ENCODE peak calls at places on chromosomes 6 and 20, in eight cellular contexts. Y is stomach; W is ovary; N is cardiac muscle cell; B is aorta; C is adrenal gland; M is neuronal stem cell; D is CD8-positive, alpha-beta memory T cell. E is an unnamed sample.
A peak's percentile ranks its signal among the peaks of the same experiment; 100 is the strongest.

GRCh38 chr6:37566209-37566859 is 66.6 kb upstream of the CCDC167 start:
- DNase-seq in D (peak; percentile 80), B (peak; percentile 62), C (peak; percentile 46), Y (peak; percentile 63), N (peak; percentile 83), W (peak; percentile 42), M (peak; percentile 80), E (peak; percentile 63)

GRCh38 chr6:43368517-43369160 is 808 bp downstream of the ZNF318 start:
- DNase-seq in W (peak; percentile 57), M (peak; percentile 62), N (peak; percentile 78), B (peak; percentile 61), Y (peak; percentile 37), D (no peak), C (peak; percentile 59), E (no peak)

GRCh38 chr6:54493138-54493537 is 184.9 kb downstream of the TINAG start:
- DNase-seq in B (no peak), C (no peak), Y (no peak), D (no peak), N (no peak), M (no peak), W (no peak), E (no peak)

GRCh38 chr6:166395351-166395750 is 12.6 kb upstream of the MPC1 start:
- DNase-seq in Y (peak; percentile 53), D (no peak), C (no peak), M (no peak), W (no peak), B (no peak), N (no peak), E (no peak)

GRCh38 chr6:26183581-26184408 is 96.6 kb downstream of the HFE start:
- DNase-seq in Y (peak; percentile 59), B (peak; percentile 77), C (peak; percentile 87), D (peak; percentile 72), M (peak; percentile 79), N (peak; percentile 79), W (peak; percentile 70), E (peak; percentile 95)

GRCh38 chr20:4913147-4913546 is 88.2 kb downstream of the SLC23A2 start:
- DNase-seq in Y (no peak), N (no peak), M (no peak), C (no peak), D (no peak), B (no peak), W (no peak), E (no peak)

GRCh38 chr6:12637960-12638641 is 78.5 kb upstream of the PHACTR1 start:
- DNase-seq in B (peak; percentile 56), W (no peak), D (no peak), N (peak; percentile 64), M (peak; percentile 56), Y (peak; percentile 60), C (peak; percentile 51), E (no peak)

GRCh38 chr6:164322533-164322932 is 908.0 kb downstream of the QKI start:
- DNase-seq in Y (no peak), D (no peak), M (no peak), C (no peak), W (no peak), B (no peak), N (no peak), E (no peak)

GRCh38 chr6:39823187-39823815 is 31.1 kb downstream of the DAAM2 start:
- DNase-seq in M (no peak), Y (no peak), D (no peak), W (no peak), N (no peak), C (peak; percentile 70), B (peak; percentile 68), E (no peak)
- H3K4me1 ChIP-seq in M (no peaks in the 10 kb centered on the region), Y (peaks cover 17% of the 10 kb centered on the region), D (no peaks in the 10 kb centered on the region), W (peaks cover 17% of the 10 kb centered on the region), N (peaks cover 3% of the 10 kb centered on the region), C (peaks cover 49% of the 10 kb centered on the region), B (no peaks in the 10 kb centered on the region), E (no peaks in the 10 kb centered on the region)

DNA sequence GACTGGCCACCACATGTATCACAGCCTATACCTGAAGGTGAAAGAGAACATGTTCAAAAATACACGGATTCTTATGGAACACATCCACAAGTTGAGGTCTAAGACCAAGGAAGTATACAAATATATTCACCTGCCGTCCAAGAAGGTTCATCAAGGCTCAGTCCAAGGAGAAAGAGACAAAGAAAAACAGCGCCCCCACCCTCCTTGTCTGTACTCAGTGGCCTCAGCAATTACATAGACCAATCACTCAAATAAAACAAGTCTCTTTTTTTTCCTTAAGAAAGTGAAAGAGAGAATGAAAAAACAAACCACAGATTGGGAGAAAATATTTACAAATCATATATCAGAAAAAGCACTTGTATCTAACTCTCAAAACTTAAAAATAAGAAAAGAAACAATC is 19.5 kb downstream of the CPXM1 start:
- DNase-seq in D (no peak), C (no peak), B (no peak), W (no peak), Y (no peak), M (no peak), N (no peak), E (no peak)
- H3K4me1 ChIP-seq in D (no peaks in the 10 kb centered on the region), C (no peaks in the 10 kb centered on the region), B (no peaks in the 10 kb centered on the region), W (no peaks in the 10 kb centered on the region), Y (no peaks in the 10 kb centered on the region), M (no peaks in the 10 kb centered on the region), N (no peaks in the 10 kb centered on the region), E (no peaks in the 10 kb centered on the region)

GRCh38 chr20:44182135-44182765 is 4.7 kb downstream of the JPH2 start:
- DNase-seq in M (no peak), N (peak; percentile 43), D (no peak), W (no peak), Y (no peak), C (no peak), B (no peak), E (no peak)
- H3K4me1 ChIP-seq in M (peaks cover 14% of the 10 kb centered on the region), N (peaks cover 67% of the 10 kb centered on the region), D (peaks cover 5% of the 10 kb centered on the region), W (peaks cover 2% of the 10 kb centered on the region), Y (peaks cover 3% of the 10 kb centered on the region), C (peaks cover under 1% of the 10 kb centered on the region), B (no peaks in the 10 kb centered on the region), E (peaks cover 4% of the 10 kb centered on the region)

GRCh38 chr20:49631856-49632418 is 64.0 kb upstream of the PTGIS start:
- DNase-seq in D (no peak), W (no peak), Y (no peak), B (no peak), M (no peak), N (no peak), C (peak; percentile 19), E (no peak)

GRCh38 chr20:49629606-49630005 is 61.7 kb upstream of the PTGIS start:
- DNase-seq in Y (no peak), C (no peak), B (no peak), D (no peak), W (no peak), N (no peak), M (no peak), E (no peak)

GRCh38 chr20:49633023-49633422 is 65.1 kb upstream of the PTGIS start:
- DNase-seq in N (no peak), Y (no peak), M (no peak), W (no peak), D (no peak), C (no peak), B (no peak), E (no peak)

GRCh38 chr20:49631074-49631716 is 63.3 kb upstream of the PTGIS start:
- DNase-seq in B (no peak), C (peak; percentile 67), W (peak; percentile 69), Y (no peak), N (no peak), M (no peak), D (no peak), E (no peak)

DNA sequence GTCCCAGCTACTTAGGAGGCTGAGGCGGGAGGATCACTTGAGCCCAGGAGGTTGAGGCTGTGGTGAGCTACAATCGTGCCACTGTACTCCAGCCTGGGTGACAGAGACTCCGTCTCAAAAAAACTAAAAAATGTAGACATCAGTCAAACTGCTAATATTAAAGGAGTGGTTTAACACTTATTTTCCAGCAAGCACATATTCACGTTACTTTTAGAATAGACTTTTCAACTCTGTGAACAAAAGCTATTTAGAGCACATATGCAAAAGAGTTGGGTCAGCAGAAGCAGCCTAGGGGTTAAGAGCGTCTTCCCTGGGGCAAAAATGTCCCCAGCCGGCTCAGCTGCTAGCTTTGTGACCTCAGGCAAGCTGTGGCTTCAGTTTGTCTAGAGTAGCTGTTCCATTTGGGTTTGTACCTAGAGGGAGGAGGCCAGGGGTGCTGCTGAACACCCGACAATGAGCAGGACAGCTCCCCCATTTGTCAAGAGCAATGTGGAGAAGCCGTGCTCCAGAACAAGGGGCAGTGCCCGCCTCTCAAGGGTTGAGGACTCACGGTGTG is 62.5 kb upstream of the PTGIS start:
- DNase-seq in M (no peak), N (no peak), Y (no peak), C (no peak), W (no peak), B (no peak), D (no peak), E (no peak)
- H3K4me1 ChIP-seq in M (peaks cover 21% of the 10 kb centered on the region), N (no peaks in the 10 kb centered on the region), Y (peaks cover 10% of the 10 kb centered on the region), C (peaks cover 36% of the 10 kb centered on the region), W (peaks cover 21% of the 10 kb centered on the region), B (no peaks in the 10 kb centered on the region), D (no peaks in the 10 kb centered on the region), E (no peaks in the 10 kb centered on the region)

GRCh38 chr6:149335924-149336323 is 18.4 kb downstream of the TAB2 start:
- DNase-seq in B (peak; percentile 53), D (no peak), W (no peak), N (no peak), C (no peak), M (no peak), Y (no peak), E (peak; percentile 67)
- H3K4me1 ChIP-seq in B (peaks cover 29% of the 10 kb centered on the region), D (peaks cover 69% of the 10 kb centered on the region), W (peaks cover 7% of the 10 kb centered on the region), N (peaks cover 72% of the 10 kb centered on the region), C (peaks cover 81% of the 10 kb centered on the region), M (peaks cover 16% of the 10 kb centered on the region), Y (peaks cover 69% of the 10 kb centered on the region), E (peaks cover 98% of the 10 kb centered on the region)

E was measured in CD4-positive, CD25-positive, alpha-beta regulatory T cell.